ENCODE peak calls at places on chromosomes 5 and 9, in nine cellular contexts. V, F, J, D, E, U, R, I and W are unnamed samples.

GRCh38 chr5:138138949-138139775 is at the start of gene NME5:
- DNase-seq in V (peak; percentile 78), F (peak; percentile 79), J (no peak), D (peak; percentile 64), E (no peak), U (peak; percentile 69), R (no peak), I (no peak), W (peak; percentile 38)

GRCh38 chr5:149355688-149356087 is 2.2 kb upstream of the PCYOX1L start:
- DNase-seq in V (no peak), F (no peak), J (no peak), D (no peak), E (no peak), U (no peak), R (no peak), I (peak; percentile 20), W (no peak)

GRCh38 chr9:3887121-3887797 is 361.5 kb upstream of the RFX3 start:
- DNase-seq in V (no peak), F (no peak), J (no peak), D (no peak), E (no peak), U (no peak), R (no peak), I (no peak), W (no peak)

GRCh38 chr9:75083188-75083976 is 4.6 kb downstream of the NMRK1 start:
- DNase-seq in V (peak; percentile 15), F (peak; percentile 77), J (peak; percentile 39), D (no peak), E (peak; percentile 38), U (no peak), R (no peak), I (no peak), W (no peak)

GRCh38 chr5:178324481-178325310 is 92.1 kb upstream of the PHYKPL start:
- DNase-seq in V (no peak), F (peak; percentile 55), J (no peak), D (no peak), E (no peak), U (no peak), R (no peak), I (no peak), W (no peak)

GRCh38 chr9:99818439-99818992 is 3.2 kb upstream of the NR4A3 start:
- DNase-seq in V (peak; percentile 59), F (no peak), J (peak; percentile 30), D (no peak), E (no peak), U (peak; percentile 19), R (peak; percentile 9), I (no peak), W (no peak)

GRCh38 chr5:1876708-1877433 is 5.9 kb downstream of the IRX4 start:
- DNase-seq in V (peak; percentile 68), F (no peak), J (no peak), D (no peak), E (no peak), U (no peak), R (no peak), I (no peak), W (no peak)

GRCh38 chr9:125659954-125660353 is 47.1 kb downstream of the MAPKAP1 start:
- DNase-seq in V (no peak), F (no peak), J (no peak), D (peak; percentile 62), E (no peak), U (no peak), R (no peak), I (no peak), W (no peak)

GRCh38 chr9:21110708-21111576 is 30.7 kb downstream of the IFNW1 start:
- DNase-seq in V (peak; percentile 79), F (no peak), J (no peak), D (peak; percentile 74), E (no peak), U (peak; percentile 22), R (peak; percentile 78), I (peak; percentile 79), W (peak; percentile 74)

GRCh38 chr5:112653638-112654037 is 84.0 kb upstream of the APC start:
- DNase-seq in V (no peak), F (no peak), J (no peak), D (no peak), E (no peak), U (no peak), R (no peak), I (no peak), W (no peak)

GRCh38 chr5:78287833-78288232 is 6.7 kb downstream of the AP3B1 start:
- DNase-seq in V (no peak), F (no peak), J (no peak), D (peak; percentile 34), E (no peak), U (no peak), R (no peak), I (no peak), W (no peak)

GRCh38 chr9:114098021-114098659 is 952 bp downstream of the KIF12 start:
- DNase-seq in V (peak; percentile 80), F (peak; percentile 92), J (peak; percentile 21), D (no peak), E (no peak), U (peak; percentile 50), R (no peak), I (no peak), W (no peak)

GRCh38 chr5:80246995-80247729 is 8.7 kb downstream of the SERINC5 start:
- DNase-seq in V (peak; percentile 82), F (no peak), J (peak; percentile 88), D (peak; percentile 87), E (no peak), U (peak; percentile 67), R (no peak), I (peak; percentile 65), W (no peak)

GRCh38 chr5:154411338-154411737 is 34.5 kb upstream of the SAP30L start:
- DNase-seq in V (no peak), F (no peak), J (no peak), D (no peak), E (no peak), U (no peak), R (no peak), I (no peak), W (no peak)

DNA sequence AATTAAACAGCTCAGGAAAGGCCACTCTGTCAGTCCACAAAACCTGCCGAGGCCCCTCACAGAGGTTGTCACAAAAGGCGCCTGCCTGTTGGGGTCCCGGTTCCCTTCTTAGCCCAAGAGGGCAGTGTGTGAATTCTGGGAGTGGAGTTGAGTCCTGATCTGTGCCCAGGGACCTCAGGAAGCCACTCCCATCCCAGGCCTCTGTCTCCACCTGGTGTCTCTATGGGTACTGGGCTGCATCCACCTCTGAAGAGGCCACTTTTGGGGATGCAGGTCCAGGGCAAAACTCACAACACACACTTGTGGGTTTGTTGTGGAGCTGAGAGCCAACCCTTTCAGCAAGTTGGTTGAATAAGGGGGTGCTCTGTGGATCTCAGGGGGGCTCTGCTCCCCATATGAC is 74.3 kb upstream of the STXBP1 start:
- DNase-seq in V (peak; percentile 62), F (no peak), J (no peak), D (no peak), E (no peak), U (no peak), R (no peak), I (no peak), W (no peak)
- H3K4me1 ChIP-seq in V (peaks cover 12% of the 10 kb centered on the region), F (peaks cover 50% of the 10 kb centered on the region), J (peaks cover 29% of the 10 kb centered on the region), D (peaks cover 31% of the 10 kb centered on the region), E (no peaks in the 10 kb centered on the region), U (no peaks in the 10 kb centered on the region), R (no peaks in the 10 kb centered on the region), I (no peaks in the 10 kb centered on the region), W (peaks cover 30% of the 10 kb centered on the region)

GRCh38 chr9:112179816-112180215 is 4.7 kb upstream of the SUSD1 start:
- DNase-seq in V (no peak), F (no peak), J (peak; percentile 42), D (no peak), E (no peak), U (no peak), R (no peak), I (no peak), W (no peak)
- H3K4me1 ChIP-seq in V (no peaks in the 10 kb centered on the region), F (peaks cover 17% of the 10 kb centered on the region), J (peaks cover 51% of the 10 kb centered on the region), D (peaks cover 7% of the 10 kb centered on the region), E (peaks cover 48% of the 10 kb centered on the region), U (no peaks in the 10 kb centered on the region), R (no peaks in the 10 kb centered on the region), I (peaks cover 32% of the 10 kb centered on the region), W (no peaks in the 10 kb centered on the region)

GRCh38 chr5:58066557-58066956 is 393.3 kb downstream of the PLK2 start:
- DNase-seq in V (no peak), F (no peak), J (no peak), D (no peak), E (no peak), U (no peak), R (no peak), I (no peak), W (no peak)
- H3K4me1 ChIP-seq in V (peaks cover 5% of the 10 kb centered on the region), F (no peaks in the 10 kb centered on the region), J (no peaks in the 10 kb centered on the region), D (no peaks in the 10 kb centered on the region), E (no peaks in the 10 kb centered on the region), U (peaks cover 14% of the 10 kb centered on the region), R (no peaks in the 10 kb centered on the region), I (no peaks in the 10 kb centered on the region), W (no peaks in the 10 kb centered on the region)

DNA sequence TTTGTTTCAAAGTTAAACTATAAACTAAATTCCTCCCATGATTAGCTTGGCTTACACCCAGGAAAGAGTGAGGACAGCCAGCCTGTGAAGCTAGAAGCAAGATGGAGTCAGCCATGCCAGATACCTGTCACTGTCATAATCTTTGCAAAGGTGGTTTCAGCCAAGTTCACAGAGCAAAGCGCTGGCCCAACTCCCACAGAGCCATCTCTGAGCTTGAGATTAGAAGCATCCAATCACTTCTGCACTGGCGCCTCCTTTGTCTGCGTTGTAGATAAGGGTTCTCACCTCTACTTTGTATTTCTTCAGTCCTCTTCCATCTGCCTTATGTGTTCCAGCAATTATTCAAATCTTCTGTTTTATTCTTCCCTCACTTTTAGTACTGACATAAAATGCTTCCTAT is 119.4 kb upstream of the ACO1 start:
- DNase-seq in V (peak; percentile 47), F (no peak), J (no peak), D (no peak), E (no peak), U (no peak), R (no peak), I (no peak), W (no peak)
- H3K4me1 ChIP-seq in V (peaks cover 13% of the 10 kb centered on the region), F (peaks cover 2% of the 10 kb centered on the region), J (no peaks in the 10 kb centered on the region), D (no peaks in the 10 kb centered on the region), E (no peaks in the 10 kb centered on the region), U (no peaks in the 10 kb centered on the region), R (no peaks in the 10 kb centered on the region), I (no peaks in the 10 kb centered on the region), W (no peaks in the 10 kb centered on the region)